ENCODE peak calls at places on chromosomes 3 and 15, in four cellular contexts. S is posterior vena cava; H is stimulated activated CD8-positive, alpha-beta memory T cell treated with anti-CD3 and anti-CD28 coated beads, Interleukin-4, amount 100 ng/mL, for 24 hours; J is HL-60. E is an unnamed sample.

GRCh38 chr15:29262738-29263137 is 6.9 kb downstream of the NSMCE3 start:
- DNase-seq in S (no peak), H (no peak), J (no peak), E (no peak)

GRCh38 chr3:33428812-33429211 is 11.4 kb downstream of the UBP1 start:
- DNase-seq in S (no peak), H (no peak), J (no peak), E (no peak)

GRCh38 chr15:63895787-63896218 is 62.1 kb upstream of the HERC1 start:
- DNase-seq in S (peak), H (no peak), J (no peak), E (no peak)

GRCh38 chr3:159260049-159260662 is 458.3 kb downstream of the MFSD1 start:
- DNase-seq in S (no peak), H (no peak), J (no peak), E (peak)

GRCh38 chr15:49847937-49848823 is 227.3 kb downstream of the DTWD1 start:
- DNase-seq in S (no peak), H (no peak), J (no peak), E (no peak)

GRCh38 chr3:30751610-30752299 is 142.7 kb downstream of the GADL1 start:
- DNase-seq in S (no peak), H (peak), J (no peak), E (peak)

GRCh38 chr3:49709852-49710251 is 9.6 kb downstream of the AMIGO3 start:
- DNase-seq in S (peak), H (no peak), J (no peak), E (no peak)

GRCh38 chr3:45252833-45253232 is 26.7 kb upstream of the TMEM158 start:
- DNase-seq in S (no peak), H (no peak), J (no peak), E (no peak)

GRCh38 chr3:149613988-149614387 is 43.8 kb downstream of the WWTR1 start:
- DNase-seq in S (no peak), H (no peak), J (no peak), E (no peak)

GRCh38 chr15:34324933-34325332 is 12.6 kb downstream of the SLC12A6 start:
- DNase-seq in S (no peak), H (no peak), J (no peak), E (no peak)

GRCh38 chr3:173221010-173221409 is 80.0 kb upstream of the SPATA16 start:
- DNase-seq in S (no peak), H (no peak), J (no peak), E (no peak)

GRCh38 chr3:114380233-114380645 is 86.4 kb downstream of the TIGIT start:
- DNase-seq in S (peak), H (no peak), J (no peak), E (no peak)

GRCh38 chr15:41104234-41104633 is 11.8 kb downstream of the INO80 start:
- DNase-seq in S (no peak), H (no peak), J (no peak), E (no peak)

GRCh38 chr3:40129981-40130380 is 179.5 kb upstream of the EIF1B start:
- DNase-seq in S (no peak), H (no peak), J (no peak), E (no peak)

GRCh38 chr3:14764331-14765064 is 54.3 kb upstream of the FGD5 start:
- DNase-seq in S (no peak), H (no peak), J (no peak), E (no peak)

GRCh38 chr3:196406806-196407470 is 25.3 kb downstream of the UBXN7 start:
- DNase-seq in S (no peak), H (no peak), J (no peak), E (no peak)

GRCh38 chr15:34297059-34297458 is 40.5 kb downstream of the SLC12A6 start:
- DNase-seq in S (no peak), H (no peak), J (no peak), E (no peak)

GRCh38 chr15:26628879-26629529 is 143.9 kb downstream of the GABRB3 start:
- DNase-seq in S (peak), H (no peak), J (no peak), E (no peak)

GRCh38 chr3:14148041-14148985 is 23.5 kb downstream of the TMEM43 start:
- DNase-seq in S (peak), H (no peak), J (no peak), E (no peak)

GRCh38 chr15:90463381-90463780 is 66.3 kb upstream of the CRTC3 start:
- DNase-seq in S (no peak), H (no peak), J (no peak), E (no peak)

GRCh38 chr15:35784745-35785144 is 238.8 kb upstream of the DPH6 start:
- DNase-seq in S (no peak), H (no peak), J (no peak), E (no peak)

GRCh38 chr3:179148446-179149238 is 485 bp downstream of the PIK3CA start:
- DNase-seq in S (peak), H (peak), J (no peak), E (peak)

GRCh38 chr15:60932051-60932915 is 296.8 kb downstream of the RORA start:
- DNase-seq in S (peak), H (peak), J (no peak), E (no peak)

GRCh38 chr3:171416666-171417065 is 43.5 kb downstream of the TNIK start:
- DNase-seq in S (no peak), H (no peak), J (no peak), E (no peak)

GRCh38 chr3:11774296-11774877 is 72.3 kb downstream of the TAMM41 start:
- DNase-seq in S (no peak), H (no peak), J (no peak), E (no peak)

GRCh38 chr3:152071924-152072323 is 196.8 kb upstream of the MBNL1 start:
- DNase-seq in S (no peak), H (no peak), J (peak), E (peak)

GRCh38 chr3:9452417-9452816 is 55.0 kb downstream of the SETD5 start:
- DNase-seq in S (no peak), H (no peak), J (no peak), E (no peak)

GRCh38 chr3:46946856-46947544 is 29.5 kb downstream of the CCDC12 start:
- DNase-seq in S (peak), H (peak), J (no peak), E (no peak)

GRCh38 chr3:171860830-171861535 is 17.8 kb downstream of the TMEM212 start:
- DNase-seq in S (no peak), H (no peak), J (no peak), E (peak)

GRCh38 chr3:56889131-56889530 is 87.4 kb upstream of the ARHGEF3 start:
- DNase-seq in S (no peak), H (no peak), J (no peak), E (no peak)

GRCh38 chr3:87350367-87351199 is 74.2 kb upstream of the POU1F1 start:
- DNase-seq in S (no peak), H (no peak), J (peak), E (peak)

GRCh38 chr3:71309342-71309741 is 274.2 kb downstream of the FOXP1 start:
- DNase-seq in S (no peak), H (peak), J (no peak), E (peak)

GRCh38 chr15:40047413-40048154 is 8.6 kb upstream of the SRP14 start:
- DNase-seq in S (peak), H (peak), J (peak), E (no peak)

GRCh38 chr3:179452166-179452544 is 885 bp upstream of the GNB4 start:
- DNase-seq in S (no peak), H (no peak), J (no peak), E (no peak)

GRCh38 chr3:181006541-181006940 is 17.0 kb upstream of the DNAJC19 start:
- DNase-seq in S (no peak), H (no peak), J (no peak), E (no peak)

E was measured in GDM1.